ENCODE peak calls at places on chromosomes 6 and 20, in six cellular contexts. Y is endodermal cell, K is adipocyte, H is cardiac muscle cell, F is colonic mucosa, E is pancreas. P is an unnamed sample.

GRCh38 chr6:129835691-129836090 is 25.4 kb downstream of the TMEM244 start:
- DNase-seq in K (no peak), E (no peak), Y (peak; percentile 54), H (no peak), F (no peak), P (no peak)

GRCh38 chr6:117075218-117075617 is 190.1 kb upstream of the VGLL2 start:
- DNase-seq in H (no peak), E (no peak), F (no peak), Y (no peak), K (no peak), P (no peak)

GRCh38 chr20:50285376-50286173 is 94.9 kb downstream of the CEBPB start:
- DNase-seq in H (peak; percentile 81), F (no peak), Y (no peak), E (no peak), K (peak; percentile 81), P (no peak)

GRCh38 chr6:31037692-31038091 is 27.4 kb downstream of the MUC22 start:
- DNase-seq in Y (no peak), K (peak; percentile 85), F (no peak), E (no peak), H (no peak), P (no peak)

GRCh38 chr20:19552144-19552895 is 205.7 kb upstream of the RIN2 start:
- DNase-seq in E (peak; percentile 17), K (no peak), Y (peak; percentile 90), F (no peak), H (peak; percentile 14), P (peak; percentile 7)

GRCh38 chr6:56959938-56960337 is 5.0 kb downstream of the BEND6 start:
- DNase-seq in E (no peak), Y (no peak), H (no peak), F (no peak), K (peak; percentile 64), P (no peak)

GRCh38 chr20:37823276-37823980 is 79.5 kb upstream of the VSTM2L start:
- DNase-seq in Y (no peak), F (no peak), K (peak; percentile 27), E (no peak), H (no peak), P (no peak)

GRCh38 chr6:159110013-159110412 is 59.2 kb upstream of the FNDC1 start:
- DNase-seq in K (peak; percentile 52), H (peak; percentile 65), Y (peak; percentile 87), F (no peak), E (no peak), P (peak; percentile 19)

GRCh38 chr20:37598101-37598530 is 70.4 kb upstream of the BLCAP start:
- DNase-seq in F (no peak), K (no peak), Y (peak; percentile 84), E (no peak), H (no peak), P (no peak)

GRCh38 chr6:157571269-157571668 is 190.3 kb downstream of the ZDHHC14 start:
- DNase-seq in E (no peak), H (no peak), K (no peak), F (no peak), Y (no peak), P (no peak)

GRCh38 chr6:32249262-32249661 is 25.4 kb upstream of the NOTCH4 start:
- DNase-seq in E (no peak), F (no peak), Y (no peak), K (no peak), H (no peak), P (no peak)

GRCh38 chr6:74597266-74597665 is 608.6 kb downstream of the COL12A1 start:
- DNase-seq in Y (no peak), F (no peak), K (no peak), H (peak; percentile 58), E (no peak), P (no peak)

GRCh38 chr6:169421890-169422289 is 168.2 kb upstream of the THBS2 start:
- DNase-seq in F (no peak), K (no peak), H (no peak), Y (no peak), E (no peak), P (no peak)

GRCh38 chr20:49809803-49810359 is 2.7 kb upstream of the SLC9A8 start:
- DNase-seq in H (no peak), E (no peak), Y (no peak), F (no peak), K (no peak), P (no peak)

GRCh38 chr6:160520043-160520904 is 143.8 kb downstream of the LPA start:
- DNase-seq in K (peak; percentile 89), H (peak; percentile 76), F (peak; percentile 86), Y (peak; percentile 93), E (peak; percentile 71), P (peak; percentile 37)

GRCh38 chr6:36827261-36828079 is 11.8 kb downstream of the CPNE5 start:
- DNase-seq in K (peak; percentile 37), Y (no peak), F (no peak), H (peak; percentile 96), E (no peak), P (no peak)

GRCh38 chr20:13554076-13554475 is 84.7 kb downstream of the TASP1 start:
- DNase-seq in K (no peak), H (peak; percentile 29), Y (no peak), F (no peak), E (no peak), P (no peak)

GRCh38 chr6:123616942-123617341 is 19.8 kb downstream of the TRDN start:
- DNase-seq in K (no peak), H (no peak), Y (no peak), E (no peak), F (no peak), P (no peak)

GRCh38 chr6:152472325-152472724 is 164.8 kb downstream of the SYNE1 start:
- DNase-seq in K (peak; percentile 20), E (no peak), H (no peak), Y (no peak), F (no peak), P (no peak)

GRCh38 chr20:37376324-37376723 is 30.4 kb downstream of the SRC start:
- DNase-seq in H (no peak), E (no peak), Y (peak; percentile 10), F (no peak), K (no peak), P (no peak)

GRCh38 chr6:137487181-137487910 is 6.8 kb downstream of the OLIG3 start:
- DNase-seq in E (no peak), H (no peak), F (no peak), Y (peak; percentile 60), K (no peak), P (no peak)

GRCh38 chr6:129624488-129624887 is 85.5 kb downstream of the ARHGAP18 start:
- DNase-seq in E (no peak), Y (no peak), F (no peak), H (no peak), K (no peak), P (no peak)

GRCh38 chr6:164195605-164196004 is 781.1 kb downstream of the QKI start:
- DNase-seq in H (no peak), Y (no peak), F (no peak), K (no peak), E (no peak), P (no peak)

GRCh38 chr6:158264180-158264579 is 48.1 kb upstream of the TULP4 start:
- DNase-seq in F (no peak), Y (no peak), E (no peak), K (no peak), H (no peak), P (no peak)

GRCh38 chr6:77740380-77740779 is 87.5 kb downstream of the MEI4 start:
- DNase-seq in F (no peak), H (peak; percentile 8), Y (no peak), K (peak; percentile 69), E (no peak), P (peak; percentile 37)

GRCh38 chr6:29887819-29888581 is 54.3 kb upstream of the HLA-A start:
- DNase-seq in F (peak; percentile 95), K (peak; percentile 62), E (peak; percentile 85), Y (peak; percentile 88), H (peak; percentile 51), P (peak; percentile 88)

DNA sequence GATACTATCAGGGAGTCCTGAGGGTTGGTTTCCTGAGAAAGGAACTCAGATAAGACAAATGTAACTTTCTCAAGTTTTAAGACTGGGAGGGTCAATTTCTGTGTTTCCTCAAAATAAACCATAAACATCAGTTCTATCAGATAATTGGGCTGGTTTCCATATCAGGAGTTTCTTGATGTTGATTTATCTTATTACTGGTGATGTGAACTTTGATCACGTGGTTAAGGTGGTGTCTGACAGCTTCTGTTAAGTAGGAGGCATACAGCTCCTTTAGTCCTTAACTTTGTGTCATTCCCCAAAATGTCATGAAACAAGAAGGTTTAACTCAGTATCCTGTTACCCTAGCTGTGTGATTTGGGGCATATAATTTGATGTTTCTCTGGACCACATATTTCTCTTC is 145.2 kb downstream of the ZNF217 start:
- DNase-seq in Y (no peak), K (no peak), H (no peak), E (no peak), F (no peak), P (no peak)
- H3K9me3 ChIP-seq in Y (peaks cover 11% of the 10 kb centered on the region), K (peaks cover 20% of the 10 kb centered on the region), H (no peaks in the 10 kb centered on the region), E (no peaks in the 10 kb centered on the region), F (no peaks in the 10 kb centered on the region), P (no peaks in the 10 kb centered on the region)

GRCh38 chr20:31497838-31498540 is 16.3 kb upstream of the HM13 start:
- DNase-seq in H (peak; percentile 90), F (no peak), K (no peak), Y (peak; percentile 64), E (no peak), P (no peak)
- H3K9me3 ChIP-seq in H (no peaks in the 10 kb centered on the region), F (no peaks in the 10 kb centered on the region), K (no peaks in the 10 kb centered on the region), Y (no peaks in the 10 kb centered on the region), E (no peaks in the 10 kb centered on the region), P (no peaks in the 10 kb centered on the region)

GRCh38 chr20:29298759-29299613 is 1958.5 kb upstream of the DEFB115 start:
- DNase-seq in K (no peak), H (peak; percentile 16), Y (no peak), F (no peak), E (no peak), P (no peak)

GRCh38 chr20:29299811-29300578 is 1957.5 kb upstream of the DEFB115 start:
- DNase-seq in E (no peak), H (no peak), K (no peak), Y (no peak), F (no peak), P (no peak)

GRCh38 chr20:29297411-29298270 is 1959.8 kb upstream of the DEFB115 start:
- DNase-seq in E (no peak), Y (no peak), H (no peak), K (no peak), F (no peak), P (no peak)

GRCh38 chr20:29296256-29297230 is 1960.9 kb upstream of the DEFB115 start:
- DNase-seq in F (no peak), E (no peak), H (no peak), K (no peak), Y (no peak), P (no peak)

GRCh38 chr20:29298271-29298590 is 1959.2 kb upstream of the DEFB115 start:
- DNase-seq in H (no peak), E (no peak), Y (no peak), K (no peak), F (no peak), P (no peak)
- H3K9me3 ChIP-seq in H (no peaks in the 10 kb centered on the region), E (no peaks in the 10 kb centered on the region), Y (peaks cover 11% of the 10 kb centered on the region), K (no peaks in the 10 kb centered on the region), F (no peaks in the 10 kb centered on the region), P (peaks cover 15% of the 10 kb centered on the region)

DNA sequence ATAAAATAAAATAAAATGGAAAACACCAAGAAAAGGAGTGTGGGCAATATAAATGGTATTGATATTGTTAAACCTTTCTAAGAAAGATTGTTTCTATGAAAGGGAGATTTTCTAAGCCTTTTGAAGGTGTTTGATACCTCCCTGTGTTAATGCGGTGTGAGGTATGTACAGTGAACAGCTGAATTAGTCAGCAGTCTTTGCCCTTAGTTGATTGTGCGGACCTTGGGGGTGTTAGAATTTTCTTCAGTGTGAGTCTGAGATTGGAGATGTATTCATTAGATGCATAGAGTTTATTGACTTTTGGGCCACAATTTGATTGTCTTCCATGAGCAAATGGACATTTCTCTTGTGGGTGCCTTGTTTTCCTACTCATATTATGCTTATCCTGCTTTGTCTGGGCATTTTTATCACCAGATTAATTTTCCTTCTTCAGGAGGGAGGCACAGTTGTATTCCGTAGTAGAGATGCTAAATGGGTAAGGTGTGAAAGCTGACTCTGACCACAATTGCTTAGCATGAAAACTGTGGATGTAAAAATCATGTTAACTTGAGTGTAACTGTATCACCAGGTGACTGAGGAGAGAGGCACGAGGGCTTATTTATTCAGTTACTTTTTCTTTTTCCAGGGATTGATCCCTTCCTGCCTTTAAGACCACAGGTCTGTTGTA is 42.2 kb downstream of the CDYL start:
- DNase-seq in F (no peak), Y (no peak), K (no peak), E (no peak), H (no peak), P (no peak)
- H3K9me3 ChIP-seq in F (no peaks in the 10 kb centered on the region), Y (no peaks in the 10 kb centered on the region), K (no peaks in the 10 kb centered on the region), E (no peaks in the 10 kb centered on the region), H (no peaks in the 10 kb centered on the region), P (no peaks in the 10 kb centered on the region)

P was measured in small intestine.